ENCODE peak calls at places on chromosomes 16 and 17, in four cellular contexts. One of them, this sample, is unnamed.
A peak's percentile ranks its signal among the peaks of the same experiment; 100 is the strongest.

GRCh38 chr17:76700627-76701470 is 9.9 kb downstream of the MXRA7 start:
- DNase-seq in right lobe of liver: no peak
- DNase-seq in body of pancreas: no peak
- DNase-seq in sigmoid colon: peak; percentile 91
- DNase-seq in this sample: no peak

GRCh38 chr16:30142672-30143346 is 19.8 kb upstream of the MAPK3 start:
- DNase-seq in right lobe of liver: no peak
- DNase-seq in body of pancreas: no peak
- DNase-seq in sigmoid colon: no peak
- DNase-seq in this sample: no peak

GRCh38 chr17:933168-934083 is 46.1 kb downstream of the NXN start:
- DNase-seq in right lobe of liver: no peak
- DNase-seq in body of pancreas: peak; percentile 64
- DNase-seq in sigmoid colon: no peak
- DNase-seq in this sample: peak; percentile 46

GRCh38 chr16:3846087-3846486 is 34.4 kb downstream of the CREBBP start:
- DNase-seq in right lobe of liver: no peak
- DNase-seq in body of pancreas: no peak
- DNase-seq in sigmoid colon: no peak
- DNase-seq in this sample: no peak

GRCh38 chr16:12406840-12407690 is 396.6 kb downstream of the CPPED1 start:
- DNase-seq in right lobe of liver: no peak
- DNase-seq in body of pancreas: no peak
- DNase-seq in sigmoid colon: no peak
- DNase-seq in this sample: no peak

GRCh38 chr16:90077757-90078593 is 844 bp upstream of the PRDM7 start:
- DNase-seq in right lobe of liver: peak; percentile 26
- DNase-seq in body of pancreas: no peak
- DNase-seq in sigmoid colon: no peak
- DNase-seq in this sample: no peak

GRCh38 chr16:85554114-85554790 is 58.9 kb upstream of the GSE1 start:
- DNase-seq in right lobe of liver: no peak
- DNase-seq in body of pancreas: peak; percentile 57
- DNase-seq in sigmoid colon: peak; percentile 88
- DNase-seq in this sample: peak; percentile 73

GRCh38 chr16:5900046-5900445 is 802.5 kb upstream of the EEF2KMT start:
- DNase-seq in right lobe of liver: no peak
- DNase-seq in body of pancreas: no peak
- DNase-seq in sigmoid colon: no peak
- DNase-seq in this sample: no peak

DNA sequence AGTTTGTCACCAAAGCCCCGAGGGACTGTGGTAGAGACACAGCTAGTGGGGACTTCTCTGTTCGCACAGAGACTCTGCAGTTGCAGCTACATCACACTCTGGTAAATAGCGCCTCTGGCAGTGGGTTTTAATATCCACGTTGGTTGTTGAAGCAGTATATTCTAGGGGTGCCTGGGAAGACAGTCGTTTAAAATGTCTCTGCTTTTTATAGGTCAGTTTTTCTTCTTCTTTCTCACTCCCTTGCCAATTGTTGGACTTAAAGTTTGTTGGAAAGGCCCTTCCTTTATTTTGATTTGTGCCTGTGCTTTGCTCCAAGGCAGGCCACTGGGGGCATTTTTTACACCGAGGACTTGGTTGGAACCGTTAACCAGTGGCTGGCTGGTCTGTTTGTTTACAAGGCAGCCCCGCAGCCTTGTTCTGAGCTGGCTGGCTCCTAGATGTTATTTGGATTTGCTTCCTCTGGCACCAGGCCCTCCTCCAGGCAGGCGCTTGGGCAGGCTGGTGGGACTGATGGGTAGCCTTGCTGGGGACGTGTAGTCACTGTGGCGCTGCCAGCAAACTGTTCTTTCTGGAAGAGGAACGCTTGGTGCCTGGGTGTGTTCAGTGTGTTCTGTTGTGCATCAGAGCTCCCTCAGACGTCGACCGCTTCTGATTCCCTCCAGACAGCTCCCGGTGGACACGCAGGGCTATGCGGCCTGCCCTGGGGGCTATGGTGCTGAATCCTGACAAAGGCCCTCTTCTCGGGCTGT is 218.2 kb upstream of the CHMP6 start:
- DNase-seq in right lobe of liver: no peak
- DNase-seq in body of pancreas: no peak
- DNase-seq in sigmoid colon: peak; percentile 98
- DNase-seq in this sample: no peak
- TF ChIP-seq POLR2A in right lobe of liver: no peak
- TF ChIP-seq POLR2A in body of pancreas: no peak
- TF ChIP-seq POLR2A in sigmoid colon: no peak
- TF ChIP-seq POLR2A in this sample: no peak

GRCh38 chr16:68665501-68665900 is 20.4 kb downstream of the CDH3 start:
- DNase-seq in right lobe of liver: no peak
- DNase-seq in body of pancreas: no peak
- DNase-seq in sigmoid colon: no peak
- DNase-seq in this sample: no peak
- H3K27ac ChIP-seq in right lobe of liver: no peak overlapping the region
- H3K27ac ChIP-seq in body of pancreas: no peak overlapping the region
- H3K27ac ChIP-seq in sigmoid colon: no peak overlapping the region
- H3K27ac ChIP-seq in this sample: no peak overlapping the region

GRCh38 chr17:48023408-48024148 is 14.0 kb downstream of the COPZ2 start:
- DNase-seq in right lobe of liver: peak; percentile 91
- DNase-seq in body of pancreas: peak; percentile 94
- DNase-seq in sigmoid colon: peak; percentile 93
- DNase-seq in this sample: peak; percentile 92

GRCh38 chr17:48025904-48026502 is 11.6 kb downstream of the COPZ2 start:
- DNase-seq in right lobe of liver: no peak
- DNase-seq in body of pancreas: no peak
- DNase-seq in sigmoid colon: no peak
- DNase-seq in this sample: no peak

GRCh38 chr17:48026503-48027321 is 10.9 kb downstream of the COPZ2 start:
- DNase-seq in right lobe of liver: peak; percentile 85
- DNase-seq in body of pancreas: peak; percentile 85
- DNase-seq in sigmoid colon: peak; percentile 93
- DNase-seq in this sample: peak; percentile 83

GRCh38 chr17:48024149-48025039 is 13.2 kb downstream of the COPZ2 start:
- DNase-seq in right lobe of liver: peak; percentile 51
- DNase-seq in body of pancreas: peak; percentile 29
- DNase-seq in sigmoid colon: peak; percentile 73
- DNase-seq in this sample: peak; percentile 57

DNA sequence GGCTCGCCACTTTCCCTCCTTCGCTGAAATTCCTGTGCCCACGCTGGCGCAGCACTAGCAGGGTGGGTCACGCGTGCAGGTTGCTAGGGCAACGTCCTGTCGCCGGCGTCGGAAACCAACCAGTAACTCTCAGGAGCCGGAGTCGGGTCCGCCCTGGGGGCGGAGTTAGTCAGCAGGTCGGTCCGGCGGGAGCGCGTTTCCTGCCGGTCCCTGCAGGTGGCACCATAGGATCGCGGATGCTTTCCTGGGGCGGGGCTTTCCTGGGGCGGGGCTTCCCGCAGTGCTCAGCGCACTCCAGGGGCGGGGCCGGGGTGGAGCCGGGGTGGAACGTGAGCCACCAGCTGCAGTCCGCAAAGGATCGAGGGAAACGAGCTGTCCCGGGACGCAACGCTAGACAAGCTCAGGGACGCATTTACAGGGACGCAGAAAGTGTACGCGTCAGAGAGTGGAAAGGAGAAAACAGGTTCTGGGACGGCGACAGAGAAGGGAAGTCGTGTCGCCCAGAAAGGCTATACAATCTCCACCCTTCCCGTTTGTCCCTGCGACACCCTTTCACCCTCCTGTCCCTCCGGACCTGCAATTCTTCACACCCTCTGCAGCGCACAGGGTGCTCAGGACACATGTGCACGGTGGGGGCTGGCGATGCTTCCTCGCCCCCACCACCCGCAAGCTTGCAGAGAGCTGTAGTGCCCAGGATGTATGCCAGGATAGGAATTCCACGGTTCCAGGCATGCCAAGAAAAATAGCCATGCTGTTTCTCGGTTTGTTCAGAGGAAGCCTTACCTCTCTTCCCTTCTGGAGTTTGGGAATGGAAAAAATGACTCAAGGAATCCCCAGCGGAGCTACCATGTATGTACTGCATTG is 12.3 kb downstream of the COPZ2 start:
- DNase-seq in right lobe of liver: peak; percentile 98
- DNase-seq in body of pancreas: peak; percentile 98
- DNase-seq in sigmoid colon: peak; percentile 99
- DNase-seq in this sample: peak; percentile 98
- TF ChIP-seq POLR2A in right lobe of liver: no peak
- TF ChIP-seq POLR2A in body of pancreas: peak; percentile 35
- TF ChIP-seq POLR2A in sigmoid colon: no peak
- TF ChIP-seq POLR2A in this sample: no peak

DNA sequence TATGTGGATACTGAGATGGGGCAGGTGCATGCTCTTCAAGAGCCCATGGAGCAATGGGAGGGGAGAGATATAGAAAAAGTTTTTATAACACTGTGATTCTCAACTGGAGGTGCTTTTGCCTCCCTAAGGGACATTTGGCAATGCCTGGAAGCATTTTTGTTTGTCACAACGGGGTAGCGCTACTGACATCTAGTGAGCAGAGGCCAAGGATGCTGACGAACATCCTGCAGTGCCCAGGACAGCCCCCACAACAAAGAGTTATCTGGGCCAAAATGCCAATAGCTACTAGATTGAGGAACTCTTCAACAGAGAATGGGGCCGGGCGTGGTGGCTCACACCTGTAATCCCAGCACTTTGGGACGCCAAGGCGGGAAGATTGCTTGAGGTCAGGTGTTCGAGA is 67.2 kb upstream of the CLEC3A start:
- DNase-seq in right lobe of liver: no peak
- DNase-seq in body of pancreas: no peak
- DNase-seq in sigmoid colon: no peak
- DNase-seq in this sample: no peak
- H3K27ac ChIP-seq in right lobe of liver: no peak overlapping the region
- H3K27ac ChIP-seq in body of pancreas: no peak overlapping the region
- H3K27ac ChIP-seq in sigmoid colon: no peak overlapping the region
- H3K27ac ChIP-seq in this sample: no peak overlapping the region

DNA sequence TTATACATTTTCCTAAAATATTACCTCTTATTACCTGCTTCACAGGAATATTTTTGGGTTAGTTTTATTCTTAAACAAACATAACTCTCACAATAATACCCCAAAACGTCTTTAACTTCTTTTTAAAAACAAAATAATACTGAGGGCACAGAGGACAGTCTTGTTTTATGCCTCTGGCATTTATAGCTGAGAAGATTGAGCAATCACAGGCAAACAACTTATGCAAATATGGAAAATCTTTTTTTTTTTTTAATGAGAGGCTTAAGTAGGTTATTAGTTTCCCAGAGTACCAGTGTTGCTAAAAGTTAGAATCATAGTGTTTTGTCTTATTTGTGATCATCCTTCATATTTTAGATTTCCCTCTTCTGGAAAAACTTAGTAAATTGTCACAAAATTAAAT is 195.0 kb downstream of the FTO start:
- DNase-seq in right lobe of liver: no peak
- DNase-seq in body of pancreas: no peak
- DNase-seq in sigmoid colon: no peak
- DNase-seq in this sample: no peak
- TF ChIP-seq POLR2A in right lobe of liver: no peak
- TF ChIP-seq POLR2A in body of pancreas: no peak
- TF ChIP-seq POLR2A in sigmoid colon: no peak
- TF ChIP-seq POLR2A in this sample: no peak

GRCh38 chr17:49575524-49576120 is at the start of gene NXPH3:
- DNase-seq in right lobe of liver: peak; percentile 64
- DNase-seq in body of pancreas: peak; percentile 47
- DNase-seq in sigmoid colon: peak; percentile 89
- DNase-seq in this sample: peak; percentile 80

GRCh38 chr17:49576906-49577650 is 1.4 kb downstream of the NXPH3 start:
- DNase-seq in right lobe of liver: no peak
- DNase-seq in body of pancreas: no peak
- DNase-seq in sigmoid colon: no peak
- DNase-seq in this sample: no peak

GRCh38 chr17:49574945-49575523 is 637 bp upstream of the NXPH3 start:
- DNase-seq in right lobe of liver: no peak
- DNase-seq in body of pancreas: no peak
- DNase-seq in sigmoid colon: no peak
- DNase-seq in this sample: no peak

GRCh38 chr17:49577651-49577935 is 1.9 kb downstream of the NXPH3 start:
- DNase-seq in right lobe of liver: no peak
- DNase-seq in body of pancreas: no peak
- DNase-seq in sigmoid colon: no peak
- DNase-seq in this sample: no peak

GRCh38 chr17:49576121-49576905 is 642 bp downstream of the NXPH3 start:
- DNase-seq in right lobe of liver: no peak
- DNase-seq in body of pancreas: no peak
- DNase-seq in sigmoid colon: peak; percentile 89
- DNase-seq in this sample: no peak
- H3K27ac ChIP-seq in right lobe of liver: no peak overlapping the region
- H3K27ac ChIP-seq in body of pancreas: no peak overlapping the region
- H3K27ac ChIP-seq in sigmoid colon: peak overlapping the region; percentile 96
- H3K27ac ChIP-seq in this sample: peak overlapping the region; percentile 70

GRCh38 chr16:67191410-67191994 is 453 bp upstream of the E2F4 start:
- DNase-seq in right lobe of liver: no peak
- DNase-seq in body of pancreas: no peak
- DNase-seq in sigmoid colon: no peak
- DNase-seq in this sample: no peak

GRCh38 chr16:67192781-67193260 is 866 bp downstream of the E2F4 start:
- DNase-seq in right lobe of liver: no peak
- DNase-seq in body of pancreas: no peak
- DNase-seq in sigmoid colon: no peak
- DNase-seq in this sample: no peak

GRCh38 chr16:67190041-67190440 is at the start of gene EXOC3L1:
- DNase-seq in right lobe of liver: no peak
- DNase-seq in body of pancreas: no peak
- DNase-seq in sigmoid colon: no peak
- DNase-seq in this sample: no peak

GRCh38 chr16:67190448-67191399 is 788 bp upstream of the EXOC3L1 start:
- DNase-seq in right lobe of liver: no peak
- DNase-seq in body of pancreas: no peak
- DNase-seq in sigmoid colon: no peak
- DNase-seq in this sample: no peak

GRCh38 chr16:67191995-67192681 is at the start of gene E2F4:
- DNase-seq in right lobe of liver: peak; percentile 94
- DNase-seq in body of pancreas: peak; percentile 92
- DNase-seq in sigmoid colon: peak; percentile 94
- DNase-seq in this sample: peak; percentile 93
- TF ChIP-seq POLR2A in right lobe of liver: peak; percentile 67
- TF ChIP-seq POLR2A in body of pancreas: peak; percentile 57
- TF ChIP-seq POLR2A in sigmoid colon: no peak
- TF ChIP-seq POLR2A in this sample: no peak